ENCODE peak calls at places on chromosomes 3 and 15, in nine cellular contexts. One of them, this sample, is unnamed.

GRCh38 chr3:168884353-168884903 is 779.1 kb downstream of the MECOM start:
- DNase-seq in H1: no peak
- DNase-seq in CD4-positive, CD25-positive, alpha-beta regulatory T cell: no peak
- DNase-seq in left lung: no peak
- DNase-seq in BE2C: no peak
- DNase-seq in aorta: peak; percentile 47
- DNase-seq in heart left ventricle: no peak
- DNase-seq in brain microvascular endothelial cell: peak; percentile 91
- DNase-seq in cardiac muscle cell: peak; percentile 89
- DNase-seq in this sample: no peak

GRCh38 chr3:6753536-6753935 is 107.4 kb upstream of the GRM7 start:
- DNase-seq in cardiac muscle cell: no peak
- DNase-seq in H1: no peak
- DNase-seq in heart left ventricle: no peak
- DNase-seq in brain microvascular endothelial cell: no peak
- DNase-seq in BE2C: no peak
- DNase-seq in aorta: no peak
- DNase-seq in CD4-positive, CD25-positive, alpha-beta regulatory T cell: no peak
- DNase-seq in left lung: no peak
- DNase-seq in this sample: no peak

GRCh38 chr3:77039606-77040553 is at the start of gene ROBO2:
- DNase-seq in CD4-positive, CD25-positive, alpha-beta regulatory T cell: no peak
- DNase-seq in heart left ventricle: peak; percentile 62
- DNase-seq in H1: no peak
- DNase-seq in cardiac muscle cell: peak; percentile 20
- DNase-seq in brain microvascular endothelial cell: peak; percentile 14
- DNase-seq in left lung: peak; percentile 79
- DNase-seq in aorta: no peak
- DNase-seq in BE2C: peak; percentile 85
- DNase-seq in this sample: peak; percentile 81

GRCh38 chr15:56732135-56732880 is 1.0 kb downstream of the ZNF280D start:
- DNase-seq in heart left ventricle: no peak
- DNase-seq in H1: no peak
- DNase-seq in BE2C: peak; percentile 22
- DNase-seq in aorta: no peak
- DNase-seq in left lung: no peak
- DNase-seq in cardiac muscle cell: peak; percentile 79
- DNase-seq in brain microvascular endothelial cell: peak; percentile 44
- DNase-seq in CD4-positive, CD25-positive, alpha-beta regulatory T cell: no peak
- DNase-seq in this sample: peak; percentile 18

GRCh38 chr3:170741756-170742530 is 128.1 kb downstream of the RPL22L1 start:
- DNase-seq in heart left ventricle: no peak
- DNase-seq in left lung: no peak
- DNase-seq in cardiac muscle cell: no peak
- DNase-seq in brain microvascular endothelial cell: no peak
- DNase-seq in H1: no peak
- DNase-seq in BE2C: no peak
- DNase-seq in aorta: no peak
- DNase-seq in CD4-positive, CD25-positive, alpha-beta regulatory T cell: no peak
- DNase-seq in this sample: no peak

GRCh38 chr3:46378426-46378942 is 7.7 kb downstream of the CCR5 start:
- DNase-seq in BE2C: peak; percentile 40
- DNase-seq in brain microvascular endothelial cell: peak; percentile 58
- DNase-seq in left lung: peak; percentile 93
- DNase-seq in heart left ventricle: peak; percentile 79
- DNase-seq in cardiac muscle cell: peak; percentile 67
- DNase-seq in H1: peak; percentile 38
- DNase-seq in CD4-positive, CD25-positive, alpha-beta regulatory T cell: peak; percentile 22
- DNase-seq in aorta: peak; percentile 82
- DNase-seq in this sample: peak; percentile 3

GRCh38 chr3:42262525-42262924 is 3.5 kb downstream of the CCK start:
- DNase-seq in CD4-positive, CD25-positive, alpha-beta regulatory T cell: no peak
- DNase-seq in heart left ventricle: no peak
- DNase-seq in H1: no peak
- DNase-seq in left lung: no peak
- DNase-seq in brain microvascular endothelial cell: no peak
- DNase-seq in BE2C: no peak
- DNase-seq in cardiac muscle cell: no peak
- DNase-seq in aorta: no peak
- DNase-seq in this sample: no peak

GRCh38 chr15:70509282-70510272 is 253.8 kb downstream of the UACA start:
- DNase-seq in BE2C: no peak
- DNase-seq in left lung: peak; percentile 63
- DNase-seq in heart left ventricle: no peak
- DNase-seq in brain microvascular endothelial cell: no peak
- DNase-seq in H1: no peak
- DNase-seq in cardiac muscle cell: no peak
- DNase-seq in aorta: no peak
- DNase-seq in CD4-positive, CD25-positive, alpha-beta regulatory T cell: no peak
- DNase-seq in this sample: no peak

GRCh38 chr3:13749063-13749764 is 130.7 kb downstream of the WNT7A start:
- DNase-seq in BE2C: no peak
- DNase-seq in cardiac muscle cell: no peak
- DNase-seq in left lung: peak; percentile 28
- DNase-seq in H1: no peak
- DNase-seq in brain microvascular endothelial cell: no peak
- DNase-seq in aorta: no peak
- DNase-seq in heart left ventricle: no peak
- DNase-seq in CD4-positive, CD25-positive, alpha-beta regulatory T cell: no peak
- DNase-seq in this sample: no peak

GRCh38 chr15:80776420-80777045 is 2.6 kb upstream of the CEMIP start:
- DNase-seq in BE2C: peak; percentile 76
- DNase-seq in aorta: peak; percentile 73
- DNase-seq in heart left ventricle: peak; percentile 64
- DNase-seq in cardiac muscle cell: peak; percentile 87
- DNase-seq in H1: peak; percentile 36
- DNase-seq in brain microvascular endothelial cell: peak; percentile 80
- DNase-seq in left lung: no peak
- DNase-seq in CD4-positive, CD25-positive, alpha-beta regulatory T cell: peak; percentile 20
- DNase-seq in this sample: peak; percentile 75

GRCh38 chr15:65328506-65329297 is 24.2 kb downstream of the RNU5B-1 start:
- DNase-seq in brain microvascular endothelial cell: no peak
- DNase-seq in cardiac muscle cell: no peak
- DNase-seq in H1: no peak
- DNase-seq in BE2C: no peak
- DNase-seq in aorta: no peak
- DNase-seq in left lung: no peak
- DNase-seq in heart left ventricle: no peak
- DNase-seq in CD4-positive, CD25-positive, alpha-beta regulatory T cell: no peak
- DNase-seq in this sample: no peak

GRCh38 chr3:47362704-47363103 is 18.1 kb upstream of the PTPN23 start:
- DNase-seq in H1: no peak
- DNase-seq in brain microvascular endothelial cell: no peak
- DNase-seq in left lung: no peak
- DNase-seq in aorta: no peak
- DNase-seq in heart left ventricle: no peak
- DNase-seq in BE2C: no peak
- DNase-seq in CD4-positive, CD25-positive, alpha-beta regulatory T cell: no peak
- DNase-seq in cardiac muscle cell: no peak
- DNase-seq in this sample: no peak

GRCh38 chr3:146087121-146087520 is 73.9 kb downstream of the PLOD2 start:
- DNase-seq in heart left ventricle: no peak
- DNase-seq in BE2C: no peak
- DNase-seq in left lung: no peak
- DNase-seq in brain microvascular endothelial cell: no peak
- DNase-seq in H1: no peak
- DNase-seq in cardiac muscle cell: no peak
- DNase-seq in CD4-positive, CD25-positive, alpha-beta regulatory T cell: no peak
- DNase-seq in aorta: no peak
- DNase-seq in this sample: no peak

GRCh38 chr15:101013151-101013550 is 94.0 kb downstream of the LRRK1 start:
- DNase-seq in aorta: no peak
- DNase-seq in brain microvascular endothelial cell: no peak
- DNase-seq in H1: no peak
- DNase-seq in BE2C: no peak
- DNase-seq in heart left ventricle: no peak
- DNase-seq in cardiac muscle cell: no peak
- DNase-seq in CD4-positive, CD25-positive, alpha-beta regulatory T cell: no peak
- DNase-seq in left lung: no peak
- DNase-seq in this sample: no peak

GRCh38 chr3:128180446-128180845 is 27.2 kb downstream of the EEFSEC start:
- DNase-seq in BE2C: no peak
- DNase-seq in aorta: no peak
- DNase-seq in brain microvascular endothelial cell: no peak
- DNase-seq in CD4-positive, CD25-positive, alpha-beta regulatory T cell: no peak
- DNase-seq in H1: no peak
- DNase-seq in left lung: no peak
- DNase-seq in cardiac muscle cell: no peak
- DNase-seq in heart left ventricle: no peak
- DNase-seq in this sample: no peak

DNA sequence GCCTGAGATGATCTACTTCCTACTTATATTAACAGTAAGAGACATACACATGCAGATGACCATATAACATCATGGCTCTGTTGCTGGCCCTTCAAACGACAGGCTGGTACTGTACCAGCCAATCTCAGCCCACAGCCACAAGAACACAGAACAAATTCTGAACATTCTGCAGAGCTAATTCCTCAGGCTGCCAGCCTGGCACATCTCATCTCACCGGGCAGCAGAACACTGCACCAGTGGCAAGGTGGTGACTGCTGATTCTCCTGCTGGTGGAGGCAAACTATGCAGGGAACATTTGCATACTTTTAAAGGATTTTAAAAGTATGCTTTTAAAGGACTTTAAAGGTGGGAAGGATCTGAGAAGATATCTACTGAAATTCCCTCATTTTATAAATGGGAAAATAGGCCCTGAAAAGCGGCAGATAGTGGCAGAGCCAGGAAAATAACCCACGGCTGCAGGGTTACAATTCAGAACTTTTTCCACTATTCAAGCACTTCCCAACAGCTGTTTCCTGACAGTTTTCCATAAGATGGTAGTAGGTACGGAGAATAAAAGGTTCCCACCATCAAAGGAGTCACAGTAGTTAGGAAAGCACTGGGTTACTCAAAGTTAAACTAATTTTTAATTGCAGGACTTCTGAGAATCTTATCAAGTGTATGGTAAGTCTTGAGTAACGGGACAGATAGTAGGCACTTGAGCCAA is 37.3 kb downstream of the SUMF1 start:
- DNase-seq in brain microvascular endothelial cell: no peak
- DNase-seq in CD4-positive, CD25-positive, alpha-beta regulatory T cell: no peak
- DNase-seq in heart left ventricle: no peak
- DNase-seq in cardiac muscle cell: no peak
- DNase-seq in aorta: no peak
- DNase-seq in left lung: no peak
- DNase-seq in H1: no peak
- DNase-seq in BE2C: no peak
- DNase-seq in this sample: no peak
- H3K4me3 ChIP-seq in brain microvascular endothelial cell: no peak overlapping the region
- H3K4me3 ChIP-seq in CD4-positive, CD25-positive, alpha-beta regulatory T cell: no peak overlapping the region
- H3K4me3 ChIP-seq in heart left ventricle: no peak overlapping the region
- H3K4me3 ChIP-seq in cardiac muscle cell: no peak overlapping the region
- H3K4me3 ChIP-seq in aorta: no peak overlapping the region
- H3K4me3 ChIP-seq in left lung: no peak overlapping the region
- H3K4me3 ChIP-seq in H1: no peak overlapping the region
- H3K4me3 ChIP-seq in BE2C: no peak overlapping the region
- H3K4me3 ChIP-seq in this sample: no peak overlapping the region

GRCh38 chr15:68809517-68809916 is 11.2 kb downstream of the ANP32A start:
- DNase-seq in left lung: no peak
- DNase-seq in H1: no peak
- DNase-seq in brain microvascular endothelial cell: no peak
- DNase-seq in BE2C: no peak
- DNase-seq in aorta: no peak
- DNase-seq in cardiac muscle cell: no peak
- DNase-seq in CD4-positive, CD25-positive, alpha-beta regulatory T cell: no peak
- DNase-seq in heart left ventricle: no peak
- DNase-seq in this sample: no peak
- H3K36me3 ChIP-seq in left lung: no peaks in the 10 kb centered on the region
- H3K36me3 ChIP-seq in H1: peaks cover 2% of the 10 kb centered on the region
- H3K36me3 ChIP-seq in brain microvascular endothelial cell: no peaks in the 10 kb centered on the region
- H3K36me3 ChIP-seq in BE2C: peaks cover 39% of the 10 kb centered on the region
- H3K36me3 ChIP-seq in aorta: no peaks in the 10 kb centered on the region
- H3K36me3 ChIP-seq in cardiac muscle cell: no peaks in the 10 kb centered on the region
- H3K36me3 ChIP-seq in CD4-positive, CD25-positive, alpha-beta regulatory T cell: peaks cover 14% of the 10 kb centered on the region
- H3K36me3 ChIP-seq in heart left ventricle: peaks cover 8% of the 10 kb centered on the region
- H3K36me3 ChIP-seq in this sample: peaks cover 9% of the 10 kb centered on the region

GRCh38 chr3:24953060-24953771 is 458.6 kb upstream of the THRB start:
- DNase-seq in heart left ventricle: no peak
- DNase-seq in cardiac muscle cell: no peak
- DNase-seq in BE2C: no peak
- DNase-seq in CD4-positive, CD25-positive, alpha-beta regulatory T cell: no peak
- DNase-seq in H1: no peak
- DNase-seq in left lung: no peak
- DNase-seq in aorta: no peak
- DNase-seq in brain microvascular endothelial cell: no peak
- DNase-seq in this sample: no peak

GRCh38 chr3:24963762-24964625 is 464.1 kb upstream of the RARB start:
- DNase-seq in brain microvascular endothelial cell: peak; percentile 41
- DNase-seq in aorta: no peak
- DNase-seq in heart left ventricle: no peak
- DNase-seq in left lung: no peak
- DNase-seq in cardiac muscle cell: peak; percentile 55
- DNase-seq in BE2C: no peak
- DNase-seq in H1: no peak
- DNase-seq in CD4-positive, CD25-positive, alpha-beta regulatory T cell: no peak
- DNase-seq in this sample: peak; percentile 33

GRCh38 chr3:24956613-24957012 is 462.0 kb upstream of the THRB start:
- DNase-seq in brain microvascular endothelial cell: no peak
- DNase-seq in aorta: no peak
- DNase-seq in H1: no peak
- DNase-seq in cardiac muscle cell: no peak
- DNase-seq in CD4-positive, CD25-positive, alpha-beta regulatory T cell: no peak
- DNase-seq in BE2C: no peak
- DNase-seq in left lung: no peak
- DNase-seq in heart left ventricle: no peak
- DNase-seq in this sample: no peak

DNA sequence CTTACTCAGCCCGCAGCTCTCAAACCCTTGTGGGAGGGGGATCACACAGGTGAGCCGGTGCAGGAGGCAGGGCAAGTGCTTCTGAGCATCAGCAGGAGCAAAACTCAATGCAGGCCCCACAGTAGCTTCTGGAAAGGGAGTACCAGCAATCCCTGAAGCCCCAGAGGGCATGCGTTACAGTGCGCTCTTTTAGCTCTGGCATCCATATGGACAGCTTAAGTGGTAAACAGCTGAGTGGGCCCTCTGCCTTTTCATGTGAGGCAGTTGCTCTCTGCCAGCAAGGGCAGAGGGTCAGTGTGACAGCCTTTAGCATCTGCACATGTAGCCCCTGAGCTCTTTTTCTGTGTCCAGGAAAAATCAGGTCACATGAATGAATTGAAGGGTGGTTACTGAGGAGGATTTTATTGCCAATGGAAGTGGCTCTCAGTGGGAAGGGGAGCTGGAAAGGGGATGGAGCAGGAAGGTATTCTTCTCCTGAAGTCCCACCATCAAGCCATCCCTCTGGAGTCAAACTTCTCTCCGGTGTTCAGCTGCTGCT is 464.3 kb upstream of the THRB start:
- DNase-seq in aorta: no peak
- DNase-seq in brain microvascular endothelial cell: no peak
- DNase-seq in CD4-positive, CD25-positive, alpha-beta regulatory T cell: no peak
- DNase-seq in H1: no peak
- DNase-seq in BE2C: no peak
- DNase-seq in left lung: no peak
- DNase-seq in heart left ventricle: no peak
- DNase-seq in cardiac muscle cell: no peak
- DNase-seq in this sample: no peak
- H3K27me3 ChIP-seq in aorta: no peaks in the 10 kb centered on the region
- H3K27me3 ChIP-seq in brain microvascular endothelial cell: no peaks in the 10 kb centered on the region
- H3K27me3 ChIP-seq in CD4-positive, CD25-positive, alpha-beta regulatory T cell: no peaks in the 10 kb centered on the region
- H3K27me3 ChIP-seq in H1: peaks cover 40% of the 10 kb centered on the region
- H3K27me3 ChIP-seq in BE2C: no peaks in the 10 kb centered on the region
- H3K27me3 ChIP-seq in left lung: no peaks in the 10 kb centered on the region
- H3K27me3 ChIP-seq in heart left ventricle: no peaks in the 10 kb centered on the region
- H3K27me3 ChIP-seq in cardiac muscle cell: no peaks in the 10 kb centered on the region
- H3K27me3 ChIP-seq in this sample: peaks cover 23% of the 10 kb centered on the region

GRCh38 chr15:78619022-78619950 is 1.5 kb downstream of the CHRNA3 start:
- DNase-seq in cardiac muscle cell: no peak
- DNase-seq in heart left ventricle: no peak
- DNase-seq in H1: no peak
- DNase-seq in BE2C: peak; percentile 62
- DNase-seq in CD4-positive, CD25-positive, alpha-beta regulatory T cell: no peak
- DNase-seq in left lung: no peak
- DNase-seq in brain microvascular endothelial cell: no peak
- DNase-seq in aorta: no peak
- DNase-seq in this sample: no peak
- H3K4me3 ChIP-seq in cardiac muscle cell: peak overlapping the region; percentile 60
- H3K4me3 ChIP-seq in heart left ventricle: peak overlapping the region; percentile 54
- H3K4me3 ChIP-seq in H1: peak overlapping the region; percentile 54
- H3K4me3 ChIP-seq in BE2C: peak overlapping the region; percentile 73
- H3K4me3 ChIP-seq in CD4-positive, CD25-positive, alpha-beta regulatory T cell: no peak overlapping the region
- H3K4me3 ChIP-seq in left lung: no peak overlapping the region
- H3K4me3 ChIP-seq in brain microvascular endothelial cell: no peak overlapping the region
- H3K4me3 ChIP-seq in aorta: no peak overlapping the region
- H3K4me3 ChIP-seq in this sample: no peak overlapping the region